ENCODE peak calls at places on chromosomes 4 and X, in four cellular contexts. G is type B pancreatic cell, M is esophagus squamous epithelium, U is psoas muscle. R is an unnamed sample.

GRCh38 chr4:16636911-16637630 is 261.4 kb downstream of the LDB2 start:
- DNase-seq in G (no peak), M (no peak), U (no peak), R (no peak)

GRCh38 chrX:29530520-29530919 is 684.8 kb upstream of the MAGEB2 start:
- DNase-seq in G (no peak), M (no peak), U (no peak), R (no peak)

GRCh38 chr4:87330761-87331160 is 8.1 kb upstream of the HSD17B13 start:
- DNase-seq in G (no peak), M (no peak), U (no peak), R (no peak)

GRCh38 chr4:172344266-172344772 is 531.1 kb downstream of the GALNTL6 start:
- DNase-seq in G (no peak), M (no peak), U (no peak), R (no peak)

GRCh38 chr4:15250021-15250441 is 177.8 kb upstream of the C1QTNF7 start:
- DNase-seq in G (no peak), M (no peak), U (no peak), R (no peak)

GRCh38 chr4:84496356-84497219 is 2.5 kb downstream of the NKX6-1 start:
- DNase-seq in G (peak; percentile 72), M (no peak), U (no peak), R (no peak)

GRCh38 chr4:83413676-83414075 is 41.9 kb downstream of the HELQ start:
- DNase-seq in G (no peak), M (no peak), U (no peak), R (no peak)

GRCh38 chr4:7303561-7303960 is 111.2 kb downstream of the SORCS2 start:
- DNase-seq in G (no peak), M (no peak), U (no peak), R (no peak)

GRCh38 chr4:104344342-104344980 is 150.2 kb downstream of the CXXC4 start:
- DNase-seq in G (no peak), M (no peak), U (no peak), R (no peak)

GRCh38 chr4:6576932-6577331 is 1.9 kb downstream of the MAN2B2 start:
- DNase-seq in G (no peak), M (no peak), U (no peak), R (no peak)

DNA sequence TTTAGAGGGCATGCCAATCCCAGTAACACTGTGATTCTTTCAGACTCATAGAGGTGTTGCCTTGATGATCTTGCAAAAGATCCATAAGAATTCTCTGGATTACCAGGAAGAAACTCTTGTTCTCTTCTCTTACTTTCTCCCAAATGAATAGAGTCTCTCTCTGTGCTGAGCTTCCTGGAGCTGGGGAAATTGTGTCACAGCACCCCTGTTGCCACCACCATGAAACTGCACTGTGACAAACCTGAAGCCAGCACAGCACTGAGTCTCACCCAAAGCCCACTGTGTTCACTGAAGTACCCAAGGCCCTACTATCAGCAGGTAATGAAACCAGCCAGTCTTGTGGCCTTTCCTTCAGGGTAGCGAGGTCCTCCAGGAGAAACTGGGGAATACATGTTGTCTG is 332.7 kb upstream of the FGF16 start:
- DNase-seq in G (no peak), M (no peak), U (no peak), R (no peak)
- TF ChIP-seq CTCF in G (no peak), M (no peak), U (no peak), R (no peak)

GRCh38 chrX:71131510-71131909 is 13.1 kb downstream of the MED12 start:
- DNase-seq in G (no peak), M (no peak), U (peak; percentile 8), R (no peak)
- TF ChIP-seq CTCF in G (no peak), M (no peak), U (no peak), R (no peak)

DNA sequence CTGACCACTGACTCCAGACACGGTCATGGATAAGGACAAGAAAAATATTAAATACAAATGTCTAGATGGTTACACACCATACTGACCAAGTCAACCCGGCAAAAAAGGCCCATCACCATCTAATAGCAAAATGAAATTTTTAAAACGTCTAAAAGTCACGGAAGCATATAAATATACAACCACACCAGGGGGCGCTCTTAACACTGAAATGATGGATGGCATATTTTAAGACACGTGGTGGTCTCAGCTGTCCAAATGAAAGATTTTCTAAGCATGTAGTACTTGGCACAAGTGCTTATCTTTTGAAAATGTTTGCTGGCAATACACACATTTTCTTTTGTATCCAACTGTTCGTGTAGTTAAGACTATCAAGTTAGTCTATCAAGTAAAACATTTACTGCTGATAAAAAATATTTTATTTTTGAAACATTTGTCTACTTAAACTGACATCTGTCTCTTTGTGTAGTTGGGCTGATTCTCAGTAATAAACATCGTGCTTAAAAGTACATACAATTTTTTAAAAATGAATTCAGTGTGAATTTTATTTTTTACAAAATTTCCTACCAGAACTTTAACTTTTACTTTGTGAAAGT is 64.6 kb downstream of the COX7B2 start:
- DNase-seq in G (no peak), M (no peak), U (no peak), R (no peak)
- TF ChIP-seq CTCF in G (peak; percentile 85), M (peak; percentile 53), U (peak; percentile 31), R (no peak)

DNA sequence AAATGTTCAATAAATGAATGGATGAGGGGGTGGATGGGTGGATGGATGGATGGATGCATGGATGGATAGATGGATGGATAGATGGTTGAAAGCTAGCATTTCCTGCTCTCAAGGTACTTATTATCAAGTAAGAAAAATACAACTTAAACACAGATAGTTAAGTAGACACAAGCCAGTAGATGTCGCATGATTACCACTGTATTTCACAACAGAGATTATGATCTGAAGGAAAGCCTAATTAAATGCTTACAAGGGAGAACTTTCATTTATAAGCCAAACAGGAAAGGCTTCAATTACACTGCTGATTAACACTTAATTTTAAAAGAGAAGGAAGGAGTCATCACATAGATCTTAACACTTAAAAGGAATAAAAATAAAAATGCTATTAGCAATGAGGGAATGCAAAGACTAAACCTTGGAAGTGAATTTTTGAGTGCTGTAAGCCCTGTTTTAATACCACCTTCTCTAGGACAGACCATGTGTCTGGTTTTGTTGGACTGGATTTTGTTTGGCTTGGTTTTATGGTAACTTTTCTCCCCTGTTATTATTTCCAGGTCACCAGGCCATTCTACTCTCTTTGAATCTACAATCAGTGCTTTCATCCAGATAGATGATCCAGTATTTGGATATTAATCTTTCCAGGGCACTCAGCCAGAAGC is 75.4 kb upstream of the SLC39A8 start:
- DNase-seq in G (no peak), M (no peak), U (no peak), R (no peak)
- TF ChIP-seq CTCF in G (no peak), M (peak; percentile 16), U (peak; percentile 22), R (no peak)

DNA sequence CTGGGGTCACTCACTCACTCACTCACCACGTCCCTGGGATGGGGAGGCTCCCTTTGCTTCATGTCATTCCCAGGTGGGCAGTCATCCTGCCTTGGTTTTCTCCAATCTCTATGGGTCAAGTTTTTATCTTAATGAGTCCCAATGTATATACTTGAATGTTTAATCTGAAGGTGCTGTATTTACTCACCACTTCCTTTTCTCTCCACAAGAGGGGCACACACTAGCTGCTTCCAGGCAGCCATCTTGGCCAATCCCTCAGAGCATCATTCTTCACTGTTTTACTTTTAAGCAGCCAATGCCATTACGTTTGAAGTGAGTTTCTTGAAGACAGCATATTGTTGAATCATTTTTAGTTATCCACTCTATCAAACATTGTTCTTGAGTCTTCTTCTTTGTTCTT is 153.4 kb upstream of the ARSJ start:
- DNase-seq in G (no peak), M (no peak), U (no peak), R (no peak)
- TF ChIP-seq CTCF in G (peak; percentile 66), M (no peak), U (no peak), R (no peak)